ENCODE peak calls at places on chromosomes 5 and 9, in five cellular contexts. One of them, this sample, is unnamed.
A peak's percentile ranks its signal among the peaks of the same experiment; 100 is the strongest.

GRCh38 chr5:179608131-179608581 is 15.3 kb downstream of the HNRNPH1 start:
- DNase-seq in fibroblast of mammary gland: no peak
- DNase-seq in AG04450: no peak
- DNase-seq in NB4: peak; percentile 60
- DNase-seq in A549: no peak
- DNase-seq in this sample: no peak

GRCh38 chr5:11912-12311 is 80.1 kb upstream of the PLEKHG4B start:
- DNase-seq in fibroblast of mammary gland: peak; percentile 14
- DNase-seq in NB4: peak; percentile 35
- DNase-seq in A549: peak; percentile 45
- DNase-seq in AG04450: no peak
- DNase-seq in this sample: no peak

GRCh38 chr9:10265102-10265708 is 347.6 kb downstream of the PTPRD start:
- DNase-seq in A549: no peak
- DNase-seq in fibroblast of mammary gland: peak; percentile 93
- DNase-seq in NB4: no peak
- DNase-seq in AG04450: peak; percentile 47
- DNase-seq in this sample: no peak

GRCh38 chr9:34554211-34555001 is 31.6 kb upstream of the ENHO start:
- DNase-seq in AG04450: no peak
- DNase-seq in NB4: peak; percentile 87
- DNase-seq in fibroblast of mammary gland: no peak
- DNase-seq in A549: no peak
- DNase-seq in this sample: no peak

GRCh38 chr9:122186301-122186700 is 26.6 kb downstream of the MORN5 start:
- DNase-seq in A549: no peak
- DNase-seq in fibroblast of mammary gland: no peak
- DNase-seq in AG04450: no peak
- DNase-seq in NB4: peak; percentile 15
- DNase-seq in this sample: no peak

GRCh38 chr5:116423091-116423490 is 151.5 kb downstream of the SEMA6A start:
- DNase-seq in NB4: no peak
- DNase-seq in AG04450: no peak
- DNase-seq in fibroblast of mammary gland: no peak
- DNase-seq in A549: no peak
- DNase-seq in this sample: no peak

GRCh38 chr9:107242073-107243063 is 40.7 kb upstream of the RAD23B start:
- DNase-seq in AG04450: no peak
- DNase-seq in A549: no peak
- DNase-seq in NB4: no peak
- DNase-seq in fibroblast of mammary gland: peak; percentile 64
- DNase-seq in this sample: no peak

GRCh38 chr9:16245756-16246440 is 624.6 kb downstream of the BNC2 start:
- DNase-seq in NB4: no peak
- DNase-seq in AG04450: no peak
- DNase-seq in A549: peak; percentile 28
- DNase-seq in fibroblast of mammary gland: peak; percentile 72
- DNase-seq in this sample: no peak

GRCh38 chr5:140239939-140240700 is 62.8 kb downstream of the PFDN1 start:
- DNase-seq in A549: peak; percentile 76
- DNase-seq in AG04450: no peak
- DNase-seq in fibroblast of mammary gland: peak; percentile 65
- DNase-seq in NB4: peak; percentile 75
- DNase-seq in this sample: no peak

GRCh38 chr9:33452828-33453271 is 5.5 kb upstream of the AQP3 start:
- DNase-seq in NB4: peak; percentile 95
- DNase-seq in A549: peak; percentile 80
- DNase-seq in fibroblast of mammary gland: peak; percentile 82
- DNase-seq in AG04450: peak; percentile 46
- DNase-seq in this sample: peak; percentile 42

GRCh38 chr9:91127653-91128052 is 234.1 kb downstream of the AUH start:
- DNase-seq in NB4: no peak
- DNase-seq in fibroblast of mammary gland: peak; percentile 68
- DNase-seq in A549: no peak
- DNase-seq in AG04450: no peak
- DNase-seq in this sample: no peak

GRCh38 chr5:66713998-66714397 is 117.8 kb downstream of the MAST4 start:
- DNase-seq in fibroblast of mammary gland: peak; percentile 30
- DNase-seq in NB4: no peak
- DNase-seq in AG04450: no peak
- DNase-seq in A549: peak; percentile 9
- DNase-seq in this sample: no peak

GRCh38 chr5:132674671-132675506 is 1.1 kb downstream of the IL4 start:
- DNase-seq in fibroblast of mammary gland: peak; percentile 96
- DNase-seq in A549: peak; percentile 45
- DNase-seq in AG04450: peak; percentile 91
- DNase-seq in NB4: no peak
- DNase-seq in this sample: peak; percentile 91

GRCh38 chr5:172699999-172700685 is 59.1 kb downstream of the NEURL1B start:
- DNase-seq in NB4: no peak
- DNase-seq in AG04450: no peak
- DNase-seq in fibroblast of mammary gland: no peak
- DNase-seq in A549: no peak
- DNase-seq in this sample: no peak

GRCh38 chr5:891837-892389 is 688 bp downstream of the BRD9 start:
- DNase-seq in fibroblast of mammary gland: peak; percentile 8
- DNase-seq in NB4: peak; percentile 47
- DNase-seq in A549: no peak
- DNase-seq in AG04450: no peak
- DNase-seq in this sample: no peak

GRCh38 chr9:101727621-101728524 is 10.6 kb downstream of the GRIN3A start:
- DNase-seq in A549: peak; percentile 44
- DNase-seq in fibroblast of mammary gland: peak; percentile 24
- DNase-seq in NB4: peak; percentile 39
- DNase-seq in AG04450: no peak
- DNase-seq in this sample: peak; percentile 7

GRCh38 chr9:110687497-110687896 is 18.9 kb downstream of the MUSK start:
- DNase-seq in fibroblast of mammary gland: no peak
- DNase-seq in A549: peak; percentile 10
- DNase-seq in NB4: no peak
- DNase-seq in AG04450: no peak
- DNase-seq in this sample: no peak
- H3K4me3 ChIP-seq in fibroblast of mammary gland: no peak overlapping the region
- H3K4me3 ChIP-seq in A549: no peak overlapping the region
- H3K4me3 ChIP-seq in NB4: no peak overlapping the region
- H3K4me3 ChIP-seq in AG04450: no peak overlapping the region
- H3K4me3 ChIP-seq in this sample: no peak overlapping the region

GRCh38 chr9:37327553-37327952 is 94.9 kb upstream of the GRHPR start:
- DNase-seq in NB4: no peak
- DNase-seq in AG04450: no peak
- DNase-seq in fibroblast of mammary gland: no peak
- DNase-seq in A549: no peak
- DNase-seq in this sample: no peak

GRCh38 chr9:37332581-37332980 is 89.9 kb upstream of the GRHPR start:
- DNase-seq in AG04450: no peak
- DNase-seq in fibroblast of mammary gland: no peak
- DNase-seq in NB4: no peak
- DNase-seq in A549: no peak
- DNase-seq in this sample: no peak

GRCh38 chr9:37328561-37329227 is 93.8 kb upstream of the GRHPR start:
- DNase-seq in fibroblast of mammary gland: no peak
- DNase-seq in AG04450: no peak
- DNase-seq in NB4: no peak
- DNase-seq in A549: no peak
- DNase-seq in this sample: no peak

GRCh38 chr9:37331871-37332270 is 90.6 kb upstream of the GRHPR start:
- DNase-seq in AG04450: no peak
- DNase-seq in NB4: no peak
- DNase-seq in fibroblast of mammary gland: no peak
- DNase-seq in A549: no peak
- DNase-seq in this sample: no peak

DNA sequence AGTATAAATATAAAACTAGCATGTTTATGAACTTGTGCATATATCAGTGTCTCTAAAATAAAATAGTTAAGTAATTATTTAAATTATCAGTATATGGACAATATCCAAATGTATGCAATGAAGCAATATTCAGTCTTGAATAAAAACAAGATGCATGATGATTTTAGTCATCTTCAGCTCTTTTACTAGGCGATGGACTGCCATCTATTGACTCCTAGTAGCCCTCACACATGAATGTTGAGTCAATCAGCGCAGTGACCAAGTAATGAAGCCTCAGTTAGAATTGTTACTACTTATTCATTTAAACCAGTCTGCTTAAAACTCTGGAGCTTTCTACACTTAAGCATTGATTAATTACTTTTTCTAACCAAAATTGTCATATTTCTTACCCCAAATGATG is 92.9 kb upstream of the GRHPR start:
- DNase-seq in fibroblast of mammary gland: peak; percentile 61
- DNase-seq in A549: peak; percentile 68
- DNase-seq in AG04450: no peak
- DNase-seq in NB4: peak; percentile 34
- DNase-seq in this sample: no peak
- TF ChIP-seq CTCF in fibroblast of mammary gland: peak; percentile 38
- TF ChIP-seq CTCF in A549: peak; percentile 75
- TF ChIP-seq CTCF in AG04450: peak; percentile 52
- TF ChIP-seq CTCF in NB4: no peak
- TF ChIP-seq CTCF in this sample: peak; percentile 36

DNA sequence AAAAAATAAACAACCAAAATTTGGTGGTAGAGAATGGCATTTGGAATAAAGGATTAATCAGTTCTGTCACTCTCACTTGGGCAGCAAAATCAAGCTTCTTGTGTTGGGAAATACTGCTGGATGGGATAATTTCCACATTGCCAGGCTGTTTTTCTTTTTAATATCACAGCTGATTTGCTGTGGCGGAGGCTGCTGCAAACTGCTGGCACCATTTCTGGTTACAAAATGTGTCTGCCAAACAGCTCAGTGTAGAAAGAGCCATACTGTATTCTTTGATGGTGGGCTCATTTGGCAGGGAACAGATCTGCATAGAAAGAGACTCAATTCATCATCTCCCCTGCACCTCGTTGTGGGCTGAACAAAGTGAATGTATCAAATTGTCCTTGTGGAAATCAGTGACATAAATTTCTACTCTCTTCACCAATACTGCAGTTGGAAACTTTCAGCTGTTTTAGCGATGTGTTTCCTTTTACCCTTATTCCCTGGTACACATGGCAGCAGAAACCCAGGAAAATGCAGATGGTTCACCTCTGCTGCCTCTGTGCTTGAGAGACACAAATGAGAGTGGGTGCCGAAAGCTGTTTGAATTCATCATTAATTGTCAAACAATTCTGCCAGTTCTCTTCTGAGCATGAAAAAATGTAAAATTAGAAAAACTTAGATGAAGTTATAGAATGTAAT is 74.8 kb downstream of the HMHB1 start:
- DNase-seq in NB4: no peak
- DNase-seq in AG04450: no peak
- DNase-seq in A549: no peak
- DNase-seq in fibroblast of mammary gland: no peak
- DNase-seq in this sample: no peak
- H3K4me3 ChIP-seq in NB4: no peak overlapping the region
- H3K4me3 ChIP-seq in AG04450: no peak overlapping the region
- H3K4me3 ChIP-seq in A549: no peak overlapping the region
- H3K4me3 ChIP-seq in fibroblast of mammary gland: no peak overlapping the region
- H3K4me3 ChIP-seq in this sample: no peak overlapping the region

GRCh38 chr9:95004452-95005275 is 278.2 kb downstream of the AOPEP start:
- DNase-seq in A549: peak; percentile 74
- DNase-seq in NB4: peak; percentile 31
- DNase-seq in fibroblast of mammary gland: no peak
- DNase-seq in AG04450: no peak
- DNase-seq in this sample: no peak

GRCh38 chr9:95005276-95006141 is 279.0 kb downstream of the AOPEP start:
- DNase-seq in AG04450: no peak
- DNase-seq in A549: peak; percentile 68
- DNase-seq in fibroblast of mammary gland: no peak
- DNase-seq in NB4: no peak
- DNase-seq in this sample: no peak

GRCh38 chr9:95001720-95002119 is 275.2 kb downstream of the AOPEP start:
- DNase-seq in NB4: no peak
- DNase-seq in A549: no peak
- DNase-seq in fibroblast of mammary gland: no peak
- DNase-seq in AG04450: no peak
- DNase-seq in this sample: no peak

GRCh38 chr9:95000821-95001220 is 274.3 kb downstream of the AOPEP start:
- DNase-seq in AG04450: no peak
- DNase-seq in NB4: no peak
- DNase-seq in fibroblast of mammary gland: no peak
- DNase-seq in A549: no peak
- DNase-seq in this sample: no peak

DNA sequence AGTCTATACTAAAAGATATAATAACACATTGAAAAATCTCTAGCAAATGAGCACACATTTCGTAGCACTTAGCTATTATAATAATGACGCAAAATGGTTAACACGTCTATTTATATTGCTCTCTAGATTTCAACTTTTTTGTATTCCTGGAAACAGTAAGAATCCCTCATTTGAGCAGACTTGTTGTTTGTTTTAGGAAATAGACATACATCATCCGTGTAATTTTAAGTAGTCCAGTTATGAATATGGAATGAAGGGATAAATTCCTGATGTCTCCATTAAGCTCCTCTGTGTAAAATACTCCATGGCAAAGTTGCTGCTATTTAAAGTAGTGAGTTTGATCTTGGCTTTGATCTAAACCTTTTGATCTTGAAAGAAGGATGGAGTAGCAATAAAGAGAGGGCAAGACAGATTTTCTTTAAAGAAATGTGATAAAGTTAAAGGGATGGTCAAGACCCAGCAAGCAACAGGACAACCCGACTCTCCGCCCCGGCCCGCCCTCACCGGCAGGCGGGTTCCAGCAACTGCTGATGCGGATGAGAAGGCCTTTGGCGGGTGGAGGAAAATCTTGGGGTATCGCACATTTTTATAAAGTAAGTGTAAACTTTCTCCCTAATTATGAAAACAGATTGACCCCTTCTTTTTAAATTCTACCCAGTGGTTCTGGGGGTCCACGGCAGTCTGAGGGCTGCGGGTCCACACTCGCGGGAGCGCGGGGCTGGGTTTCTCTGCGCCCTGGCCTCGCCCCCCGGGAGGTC is 277.4 kb downstream of the AOPEP start:
- DNase-seq in AG04450: no peak
- DNase-seq in fibroblast of mammary gland: peak; percentile 48
- DNase-seq in NB4: peak; percentile 31
- DNase-seq in A549: peak; percentile 80
- DNase-seq in this sample: no peak
- TF ChIP-seq CTCF in AG04450: peak; percentile 29
- TF ChIP-seq CTCF in fibroblast of mammary gland: peak; percentile 9
- TF ChIP-seq CTCF in NB4: no peak
- TF ChIP-seq CTCF in A549: no peak
- TF ChIP-seq CTCF in this sample: peak; percentile 27

This sample was measured in AG04449.